ENCODE peak calls at places on chromosomes 11 and 22, in five cellular contexts. V is adrenal gland; U is astrocyte; F is left lung; D is CD8-positive, alpha-beta T cell. Z is an unnamed sample.

GRCh38 chr22:35037089-35037488 is 28.9 kb upstream of the ISX start:
- DNase-seq in V (no peak), U (no peak), F (no peak), D (no peak), Z (no peak)

GRCh38 chr11:30452842-30453241 is 129.9 kb downstream of the ARL14EP start:
- DNase-seq in V (no peak), U (no peak), F (no peak), D (no peak), Z (no peak)

GRCh38 chr22:23221351-23221804 is 41.1 kb downstream of the BCR start:
- DNase-seq in V (no peak), U (no peak), F (no peak), D (no peak), Z (no peak)

GRCh38 chr11:34585870-34586654 is 34.8 kb upstream of the EHF start:
- DNase-seq in V (no peak), U (peak), F (no peak), D (no peak), Z (peak)

GRCh38 chr11:119795231-119795630 is 66.2 kb upstream of the NECTIN1 start:
- DNase-seq in V (no peak), U (peak), F (no peak), D (no peak), Z (peak)

GRCh38 chr11:110991621-110992355 is 253.7 kb upstream of the POU2AF2 start:
- DNase-seq in V (no peak), U (peak), F (no peak), D (no peak), Z (no peak)

GRCh38 chr11:64694821-64695365 is 28.1 kb downstream of the NRXN2 start:
- DNase-seq in V (peak), U (no peak), F (no peak), D (no peak), Z (no peak)

GRCh38 chr22:23179381-23180294 is 671 bp upstream of the BCR start:
- DNase-seq in V (peak), U (no peak), F (no peak), D (no peak), Z (no peak)

GRCh38 chr11:102204174-102204573 is 93.9 kb downstream of the YAP1 start:
- DNase-seq in V (no peak), U (no peak), F (no peak), D (no peak), Z (no peak)

GRCh38 chr22:33210129-33210784 is 152.1 kb upstream of the SYN3 start:
- DNase-seq in V (peak), U (no peak), F (no peak), D (no peak), Z (peak)

GRCh38 chr11:5719703-5720495 is 16.3 kb upstream of the OR56B1 start:
- DNase-seq in V (no peak), U (no peak), F (no peak), D (no peak), Z (no peak)

GRCh38 chr22:25629613-25630012 is 65.1 kb downstream of the GRK3 start:
- DNase-seq in V (no peak), U (no peak), F (no peak), D (no peak), Z (no peak)

GRCh38 chr22:47174096-47174495 is 411.6 kb downstream of the TBC1D22A start:
- DNase-seq in V (no peak), U (no peak), F (peak), D (no peak), Z (no peak)

GRCh38 chr11:63592975-63593395 is 21.2 kb downstream of the PLAAT3 start:
- DNase-seq in V (no peak), U (no peak), F (no peak), D (no peak), Z (peak)

GRCh38 chr11:116948375-116948774 is 111.0 kb upstream of the APOA1 start:
- DNase-seq in V (no peak), U (peak), F (no peak), D (no peak), Z (peak)

GRCh38 chr11:33808228-33808828 is 34.0 kb upstream of the FBXO3 start:
- DNase-seq in V (peak), U (peak), F (peak), D (peak), Z (peak)

GRCh38 chr11:36149538-36150242 is 139.5 kb downstream of the COMMD9 start:
- DNase-seq in V (peak), U (peak), F (peak), D (no peak), Z (peak)

GRCh38 chr22:35258144-35258988 is 1.1 kb downstream of the HMGXB4 start:
- DNase-seq in V (no peak), U (peak), F (no peak), D (no peak), Z (no peak)

GRCh38 chr11:133576351-133576750 is 44.0 kb upstream of the OPCML start:
- DNase-seq in V (no peak), U (no peak), F (no peak), D (no peak), Z (no peak)

GRCh38 chr22:35746248-35746647 is 28.6 kb downstream of the APOL5 start:
- DNase-seq in V (no peak), U (no peak), F (no peak), D (no peak), Z (no peak)

GRCh38 chr11:42707541-42707940 is 604.3 kb upstream of the API5 start:
- DNase-seq in V (no peak), U (no peak), F (no peak), D (no peak), Z (no peak)

GRCh38 chr22:38786631-38787030 is 7.3 kb downstream of the DNAL4 start:
- DNase-seq in V (no peak), U (no peak), F (peak), D (no peak), Z (no peak)

GRCh38 chr11:115552151-115552550 is 47.9 kb upstream of the CADM1 start:
- DNase-seq in V (no peak), U (no peak), F (no peak), D (no peak), Z (no peak)

DNA sequence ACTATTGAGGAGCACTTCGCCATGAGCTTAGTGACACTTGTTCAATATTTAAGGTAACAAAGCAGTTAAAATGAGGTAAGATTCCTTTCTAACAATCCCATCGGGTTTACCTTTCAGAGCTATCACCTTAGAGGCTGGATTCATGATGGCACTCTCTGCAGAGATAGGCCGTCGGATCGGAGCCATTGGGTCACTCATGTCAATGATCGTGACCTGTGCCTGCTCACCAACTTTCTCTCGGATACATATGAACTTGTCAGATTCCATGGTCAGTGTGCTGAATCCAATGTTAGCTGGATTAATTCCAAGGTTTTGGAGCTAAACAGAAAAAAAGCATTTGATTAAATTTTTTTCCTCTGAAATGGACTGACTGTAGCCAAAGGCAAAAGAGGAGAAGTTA is 16.0 kb downstream of the CLTCL1 start:
- DNase-seq in V (peak), U (no peak), F (no peak), D (no peak), Z (no peak)
- H3K27ac ChIP-seq in V (peak), U (no peak), F (no peak), D (no peak), Z (no peak)

GRCh38 chr22:31082606-31083376 is 1.7 kb downstream of the SMTN start:
- DNase-seq in V (peak), U (no peak), F (peak), D (peak), Z (peak)
- TF ChIP-seq CTCF in V (peak), U (peak), F (peak), D (peak), Z (peak)

DNA sequence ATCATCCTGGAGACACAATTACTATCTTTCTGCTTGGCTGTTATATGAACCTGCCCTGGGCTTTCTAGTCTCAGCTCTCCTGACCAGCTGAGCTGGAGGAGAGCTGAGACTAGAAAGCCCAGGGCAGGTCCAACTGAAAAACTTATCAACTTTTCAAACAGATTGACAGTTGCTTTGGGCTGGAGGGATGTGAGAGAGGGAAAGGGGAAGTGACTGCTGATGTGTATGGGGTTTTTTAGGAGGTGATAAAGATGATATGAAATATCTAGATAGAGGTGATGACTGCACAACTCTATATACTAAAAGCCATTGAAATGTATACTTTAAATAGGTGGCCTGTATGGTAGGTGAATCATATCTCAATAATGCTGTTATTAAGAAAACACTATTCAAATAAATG is 60.2 kb upstream of the CHRM4 start:
- DNase-seq in V (no peak), U (no peak), F (no peak), D (no peak), Z (no peak)
- H3K27ac ChIP-seq in V (no peak), U (no peak), F (no peak), D (no peak), Z (no peak)

GRCh38 chr11:60607483-60607882 is 91.9 kb upstream of the MS4A8 start:
- DNase-seq in V (no peak), U (no peak), F (no peak), D (no peak), Z (no peak)
- TF ChIP-seq CTCF in V (no peak), U (no peak), F (no peak), D (no peak), Z (no peak)

DNA sequence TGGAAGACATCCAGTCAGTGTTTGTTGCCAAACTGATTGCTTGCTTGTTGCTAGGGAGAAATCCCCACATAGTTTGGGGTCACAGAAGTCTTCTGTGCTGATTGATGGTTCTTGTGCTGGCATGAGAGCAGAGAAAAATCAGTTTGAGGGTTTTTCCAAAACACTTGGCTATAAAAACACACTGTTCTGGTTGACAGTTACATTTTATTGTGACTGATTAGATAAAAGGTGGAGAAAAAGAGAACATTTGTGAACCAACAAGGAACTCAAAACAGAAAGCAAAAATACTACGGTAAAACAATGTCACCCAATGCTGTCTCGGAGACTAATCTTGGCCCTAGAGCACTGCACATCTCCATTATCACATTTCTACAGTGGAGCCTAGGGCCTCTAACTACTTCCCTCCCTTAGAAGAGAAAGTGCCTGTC is 14.4 kb upstream of the EIF4G2 start:
- DNase-seq in V (no peak), U (no peak), F (no peak), D (no peak), Z (no peak)
- H3K27ac ChIP-seq in V (no peak), U (no peak), F (no peak), D (no peak), Z (no peak)

GRCh38 chr22:20758688-20759087 is 15.2 kb upstream of the SERPIND1 start:
- DNase-seq in V (no peak), U (no peak), F (no peak), D (no peak), Z (no peak)
- TF ChIP-seq CTCF in V (no peak), U (no peak), F (no peak), D (no peak), Z (peak)